ENCODE peak calls at places on chromosomes 7 and 10, in five cellular contexts. One of them, this sample, is unnamed.

GRCh38 chr10:83987216-83987615 is 152.1 kb upstream of the GHITM start:
- DNase-seq in Right ventricle myocardium superior: no peak
- DNase-seq in GM12892: no peak
- DNase-seq in NK-92 treated with Interleukin-12 subunit alpha and Interleukin-12 subunit beta, amount 100 ng/mL, for 24 hours: no peak
- DNase-seq in activated CD8-positive, alpha-beta memory T cell treated with anti-CD3 and anti-CD28 coated beads, Interleukin-2, amount 50 U/mL, for 48 hours: no peak
- DNase-seq in this sample: no peak

GRCh38 chr10:74991435-74991834 is 120.0 kb upstream of the SAMD8 start:
- DNase-seq in Right ventricle myocardium superior: no peak
- DNase-seq in GM12892: no peak
- DNase-seq in NK-92 treated with Interleukin-12 subunit alpha and Interleukin-12 subunit beta, amount 100 ng/mL, for 24 hours: no peak
- DNase-seq in activated CD8-positive, alpha-beta memory T cell treated with anti-CD3 and anti-CD28 coated beads, Interleukin-2, amount 50 U/mL, for 48 hours: no peak
- DNase-seq in this sample: no peak

GRCh38 chr10:15167411-15168295 is 840 bp downstream of the NMT2 start:
- DNase-seq in Right ventricle myocardium superior: peak; percentile 62
- DNase-seq in GM12892: peak; percentile 34
- DNase-seq in NK-92 treated with Interleukin-12 subunit alpha and Interleukin-12 subunit beta, amount 100 ng/mL, for 24 hours: peak; percentile 26
- DNase-seq in activated CD8-positive, alpha-beta memory T cell treated with anti-CD3 and anti-CD28 coated beads, Interleukin-2, amount 50 U/mL, for 48 hours: peak; percentile 76
- DNase-seq in this sample: peak; percentile 71

GRCh38 chr7:81308643-81309354 is 389.9 kb upstream of the SEMA3C start:
- DNase-seq in Right ventricle myocardium superior: no peak
- DNase-seq in GM12892: no peak
- DNase-seq in NK-92 treated with Interleukin-12 subunit alpha and Interleukin-12 subunit beta, amount 100 ng/mL, for 24 hours: no peak
- DNase-seq in activated CD8-positive, alpha-beta memory T cell treated with anti-CD3 and anti-CD28 coated beads, Interleukin-2, amount 50 U/mL, for 48 hours: no peak
- DNase-seq in this sample: no peak

GRCh38 chr7:106231856-106232490 is 52.8 kb downstream of the NAMPT start:
- DNase-seq in Right ventricle myocardium superior: no peak
- DNase-seq in GM12892: no peak
- DNase-seq in NK-92 treated with Interleukin-12 subunit alpha and Interleukin-12 subunit beta, amount 100 ng/mL, for 24 hours: no peak
- DNase-seq in activated CD8-positive, alpha-beta memory T cell treated with anti-CD3 and anti-CD28 coated beads, Interleukin-2, amount 50 U/mL, for 48 hours: no peak
- DNase-seq in this sample: no peak

GRCh38 chr10:45555789-45556188 is 116.8 kb downstream of the ZFAND4 start:
- DNase-seq in Right ventricle myocardium superior: no peak
- DNase-seq in GM12892: no peak
- DNase-seq in NK-92 treated with Interleukin-12 subunit alpha and Interleukin-12 subunit beta, amount 100 ng/mL, for 24 hours: no peak
- DNase-seq in activated CD8-positive, alpha-beta memory T cell treated with anti-CD3 and anti-CD28 coated beads, Interleukin-2, amount 50 U/mL, for 48 hours: no peak
- DNase-seq in this sample: no peak

GRCh38 chr10:69043931-69044531 is 43.9 kb upstream of the SRGN start:
- DNase-seq in Right ventricle myocardium superior: no peak
- DNase-seq in GM12892: no peak
- DNase-seq in NK-92 treated with Interleukin-12 subunit alpha and Interleukin-12 subunit beta, amount 100 ng/mL, for 24 hours: peak; percentile 70
- DNase-seq in activated CD8-positive, alpha-beta memory T cell treated with anti-CD3 and anti-CD28 coated beads, Interleukin-2, amount 50 U/mL, for 48 hours: no peak
- DNase-seq in this sample: no peak

GRCh38 chr10:34504534-34504933 is 310.6 kb downstream of the PARD3 start:
- DNase-seq in Right ventricle myocardium superior: no peak
- DNase-seq in GM12892: no peak
- DNase-seq in NK-92 treated with Interleukin-12 subunit alpha and Interleukin-12 subunit beta, amount 100 ng/mL, for 24 hours: no peak
- DNase-seq in activated CD8-positive, alpha-beta memory T cell treated with anti-CD3 and anti-CD28 coated beads, Interleukin-2, amount 50 U/mL, for 48 hours: no peak
- DNase-seq in this sample: no peak

GRCh38 chr7:48084727-48085432 is 4.2 kb upstream of the UPP1 start:
- DNase-seq in Right ventricle myocardium superior: peak; percentile 65
- DNase-seq in GM12892: peak; percentile 53
- DNase-seq in NK-92 treated with Interleukin-12 subunit alpha and Interleukin-12 subunit beta, amount 100 ng/mL, for 24 hours: peak; percentile 74
- DNase-seq in activated CD8-positive, alpha-beta memory T cell treated with anti-CD3 and anti-CD28 coated beads, Interleukin-2, amount 50 U/mL, for 48 hours: peak; percentile 77
- DNase-seq in this sample: no peak

GRCh38 chr10:88194041-88194887 is 330.8 kb downstream of the PTEN start:
- DNase-seq in Right ventricle myocardium superior: no peak
- DNase-seq in GM12892: no peak
- DNase-seq in NK-92 treated with Interleukin-12 subunit alpha and Interleukin-12 subunit beta, amount 100 ng/mL, for 24 hours: no peak
- DNase-seq in activated CD8-positive, alpha-beta memory T cell treated with anti-CD3 and anti-CD28 coated beads, Interleukin-2, amount 50 U/mL, for 48 hours: no peak
- DNase-seq in this sample: no peak

GRCh38 chr7:149885191-149886017 is 11.6 kb downstream of the ATP6V0E2 start:
- DNase-seq in Right ventricle myocardium superior: no peak
- DNase-seq in GM12892: no peak
- DNase-seq in NK-92 treated with Interleukin-12 subunit alpha and Interleukin-12 subunit beta, amount 100 ng/mL, for 24 hours: no peak
- DNase-seq in activated CD8-positive, alpha-beta memory T cell treated with anti-CD3 and anti-CD28 coated beads, Interleukin-2, amount 50 U/mL, for 48 hours: no peak
- DNase-seq in this sample: peak; percentile 69

GRCh38 chr7:150404785-150405583 is 25.9 kb downstream of the ZNF775 start:
- DNase-seq in Right ventricle myocardium superior: peak; percentile 94
- DNase-seq in GM12892: peak; percentile 84
- DNase-seq in NK-92 treated with Interleukin-12 subunit alpha and Interleukin-12 subunit beta, amount 100 ng/mL, for 24 hours: peak; percentile 78
- DNase-seq in activated CD8-positive, alpha-beta memory T cell treated with anti-CD3 and anti-CD28 coated beads, Interleukin-2, amount 50 U/mL, for 48 hours: peak; percentile 88
- DNase-seq in this sample: peak; percentile 95

GRCh38 chr10:50250058-50250854 is 1.1 kb downstream of the ASAH2 start:
- DNase-seq in Right ventricle myocardium superior: no peak
- DNase-seq in GM12892: no peak
- DNase-seq in NK-92 treated with Interleukin-12 subunit alpha and Interleukin-12 subunit beta, amount 100 ng/mL, for 24 hours: no peak
- DNase-seq in activated CD8-positive, alpha-beta memory T cell treated with anti-CD3 and anti-CD28 coated beads, Interleukin-2, amount 50 U/mL, for 48 hours: no peak
- DNase-seq in this sample: no peak

GRCh38 chr7:3957735-3958491 is 656.9 kb downstream of the SDK1 start:
- DNase-seq in Right ventricle myocardium superior: no peak
- DNase-seq in GM12892: no peak
- DNase-seq in NK-92 treated with Interleukin-12 subunit alpha and Interleukin-12 subunit beta, amount 100 ng/mL, for 24 hours: no peak
- DNase-seq in activated CD8-positive, alpha-beta memory T cell treated with anti-CD3 and anti-CD28 coated beads, Interleukin-2, amount 50 U/mL, for 48 hours: no peak
- DNase-seq in this sample: no peak

GRCh38 chr10:63114031-63114814 is 18.9 kb upstream of the NRBF2 start:
- DNase-seq in Right ventricle myocardium superior: peak; percentile 77
- DNase-seq in GM12892: no peak
- DNase-seq in NK-92 treated with Interleukin-12 subunit alpha and Interleukin-12 subunit beta, amount 100 ng/mL, for 24 hours: no peak
- DNase-seq in activated CD8-positive, alpha-beta memory T cell treated with anti-CD3 and anti-CD28 coated beads, Interleukin-2, amount 50 U/mL, for 48 hours: no peak
- DNase-seq in this sample: peak; percentile 74

GRCh38 chr10:118488710-118489497 is 106.5 kb downstream of the PRLHR start:
- DNase-seq in Right ventricle myocardium superior: no peak
- DNase-seq in GM12892: no peak
- DNase-seq in NK-92 treated with Interleukin-12 subunit alpha and Interleukin-12 subunit beta, amount 100 ng/mL, for 24 hours: no peak
- DNase-seq in activated CD8-positive, alpha-beta memory T cell treated with anti-CD3 and anti-CD28 coated beads, Interleukin-2, amount 50 U/mL, for 48 hours: no peak
- DNase-seq in this sample: no peak

GRCh38 chr7:50504646-50505546 is 54.7 kb upstream of the FIGNL1 start:
- DNase-seq in Right ventricle myocardium superior: no peak
- DNase-seq in GM12892: no peak
- DNase-seq in NK-92 treated with Interleukin-12 subunit alpha and Interleukin-12 subunit beta, amount 100 ng/mL, for 24 hours: no peak
- DNase-seq in activated CD8-positive, alpha-beta memory T cell treated with anti-CD3 and anti-CD28 coated beads, Interleukin-2, amount 50 U/mL, for 48 hours: no peak
- DNase-seq in this sample: no peak

GRCh38 chr7:154841731-154842331 is 161.1 kb downstream of the PAXIP1 start:
- DNase-seq in Right ventricle myocardium superior: no peak
- DNase-seq in GM12892: no peak
- DNase-seq in NK-92 treated with Interleukin-12 subunit alpha and Interleukin-12 subunit beta, amount 100 ng/mL, for 24 hours: no peak
- DNase-seq in activated CD8-positive, alpha-beta memory T cell treated with anti-CD3 and anti-CD28 coated beads, Interleukin-2, amount 50 U/mL, for 48 hours: no peak
- DNase-seq in this sample: no peak

GRCh38 chr7:15228891-15229290 is 326.3 kb upstream of the DGKB start:
- DNase-seq in Right ventricle myocardium superior: no peak
- DNase-seq in GM12892: no peak
- DNase-seq in NK-92 treated with Interleukin-12 subunit alpha and Interleukin-12 subunit beta, amount 100 ng/mL, for 24 hours: no peak
- DNase-seq in activated CD8-positive, alpha-beta memory T cell treated with anti-CD3 and anti-CD28 coated beads, Interleukin-2, amount 50 U/mL, for 48 hours: no peak
- DNase-seq in this sample: no peak